ENCODE peak calls at places on chromosome 4, in seven cellular contexts. I is aorta, R is IMR-90, H is sigmoid colon, M is kidney epithelial cell, U is astrocyte of the spinal cord, T is A549. V is an unnamed sample.

GRCh38 chr4:88693792-88694191 is 3.8 kb downstream of the NAP1L5 start:
- DNase-seq in I (peak; percentile 35), R (no peak), H (no peak), M (no peak), U (no peak), T (no peak), V (no peak)

GRCh38 chr4:3683744-3684421 is 82.3 kb upstream of the ADRA2C start:
- DNase-seq in I (peak; percentile 70), R (no peak), H (peak; percentile 48), M (no peak), U (no peak), T (no peak), V (no peak)

GRCh38 chr4:153222162-153222789 is 18.0 kb downstream of the TRIM2 start:
- DNase-seq in I (peak; percentile 85), R (peak; percentile 87), H (peak; percentile 88), M (no peak), U (peak; percentile 78), T (no peak), V (peak; percentile 81)

GRCh38 chr4:89379541-89380035 is 72.0 kb upstream of the GPRIN3 start:
- DNase-seq in I (no peak), R (no peak), H (no peak), M (no peak), U (no peak), T (no peak), V (no peak)

GRCh38 chr4:38752393-38752961 is 30.3 kb downstream of the TLR10 start:
- DNase-seq in I (no peak), R (peak; percentile 66), H (no peak), M (peak; percentile 23), U (peak; percentile 78), T (no peak), V (peak; percentile 44)

GRCh38 chr4:183140911-183141320 is 41.9 kb downstream of the WWC2 start:
- DNase-seq in I (no peak), R (peak; percentile 76), H (no peak), M (no peak), U (peak; percentile 87), T (no peak), V (peak; percentile 97)

GRCh38 chr4:15413010-15413622 is 14.7 kb upstream of the C1QTNF7 start:
- DNase-seq in I (no peak), R (no peak), H (no peak), M (no peak), U (no peak), T (no peak), V (no peak)

GRCh38 chr4:30840571-30840970 is 120.4 kb downstream of the PCDH7 start:
- DNase-seq in I (no peak), R (peak; percentile 59), H (no peak), M (no peak), U (peak; percentile 70), T (no peak), V (no peak)

GRCh38 chr4:5204781-5205180 is 153.5 kb downstream of the STK32B start:
- DNase-seq in I (no peak), R (no peak), H (no peak), M (no peak), U (no peak), T (no peak), V (peak; percentile 51)

GRCh38 chr4:78325244-78326187 is 226.1 kb upstream of the ANXA3 start:
- DNase-seq in I (no peak), R (no peak), H (no peak), M (no peak), U (no peak), T (no peak), V (no peak)

GRCh38 chr4:2833671-2834000 is 10.0 kb upstream of the ADD1 start:
- DNase-seq in I (peak; percentile 61), R (no peak), H (peak; percentile 50), M (no peak), U (no peak), T (no peak), V (no peak)

GRCh38 chr4:5752803-5753184 is 41.8 kb downstream of the EVC start:
- DNase-seq in I (no peak), R (no peak), H (no peak), M (no peak), U (no peak), T (no peak), V (no peak)

GRCh38 chr4:70737006-70737405 is 15.2 kb downstream of the RUFY3 start:
- DNase-seq in I (no peak), R (no peak), H (no peak), M (no peak), U (no peak), T (no peak), V (no peak)

GRCh38 chr4:176238157-176238608 is 30.8 kb downstream of the ASB5 start:
- DNase-seq in I (no peak), R (peak; percentile 87), H (no peak), M (no peak), U (peak; percentile 83), T (no peak), V (peak; percentile 71)

GRCh38 chr4:2787230-2788100 is 5.4 kb upstream of the SH3BP2 start:
- DNase-seq in I (peak; percentile 76), R (no peak), H (peak; percentile 78), M (no peak), U (no peak), T (no peak), V (no peak)

GRCh38 chr4:105135746-105136145 is 10.9 kb upstream of the TET2 start:
- DNase-seq in I (no peak), R (no peak), H (no peak), M (no peak), U (no peak), T (no peak), V (no peak)

GRCh38 chr4:16083217-16084191 is at the start of gene PROM1:
- DNase-seq in I (peak; percentile 77), R (no peak), H (no peak), M (no peak), U (no peak), T (no peak), V (no peak)

GRCh38 chr4:139085141-139085540 is 69.6 kb downstream of the NOCT start:
- DNase-seq in I (no peak), R (peak; percentile 36), H (no peak), M (no peak), U (peak; percentile 29), T (no peak), V (peak; percentile 20)

GRCh38 chr4:32775049-32775448 is 2054.9 kb downstream of the PCDH7 start:
- DNase-seq in I (no peak), R (no peak), H (no peak), M (peak; percentile 5), U (peak; percentile 11), T (no peak), V (no peak)

GRCh38 chr4:173477016-173477415 is 53.0 kb downstream of the HAND2 start:
- DNase-seq in I (no peak), R (no peak), H (no peak), M (no peak), U (peak; percentile 37), T (no peak), V (no peak)

DNA sequence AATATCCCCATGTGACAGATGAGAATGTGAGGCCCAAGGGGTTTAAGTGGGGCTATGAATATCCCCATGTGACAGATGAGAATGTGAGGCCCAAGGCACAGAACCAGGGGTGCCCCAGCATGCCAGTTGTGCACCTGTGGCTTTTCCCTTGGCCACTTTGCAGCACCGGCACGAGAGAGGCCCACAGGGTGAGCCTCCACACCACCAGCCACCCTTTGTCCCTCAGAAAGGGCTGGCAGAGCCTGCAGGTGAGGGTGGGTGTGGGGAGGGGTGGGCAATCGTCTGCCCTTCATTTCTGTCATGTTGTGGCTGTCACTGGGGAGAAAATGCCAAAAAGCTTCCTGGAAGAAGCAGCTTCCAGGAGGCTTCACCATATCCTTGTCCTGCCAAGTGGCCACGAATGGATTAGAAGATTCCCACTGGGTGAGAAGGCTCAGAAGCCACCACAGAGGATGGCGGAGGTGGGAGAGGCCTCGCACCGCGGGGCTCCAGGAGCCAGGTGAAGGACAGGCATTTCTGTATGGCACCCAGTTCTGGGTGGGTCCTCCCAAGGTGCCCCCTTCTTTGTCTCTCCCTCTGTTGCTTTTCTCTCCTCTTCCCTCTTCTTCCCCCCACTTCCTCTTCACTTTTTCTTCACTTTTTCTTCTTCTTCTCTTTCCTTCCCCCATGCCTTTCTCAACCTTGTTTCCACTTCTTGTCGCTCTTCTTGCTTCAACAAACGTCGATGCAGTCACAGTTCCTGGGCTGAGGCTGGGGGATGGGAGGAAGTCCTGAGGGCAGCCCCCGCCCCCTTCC is 469 bp upstream of the GPR78 start:
- DNase-seq in I (no peak), R (no peak), H (peak; percentile 18), M (no peak), U (no peak), T (no peak), V (no peak)
- H3K4me3 ChIP-seq in I (no peak overlapping the region), R (no peak overlapping the region), H (no peak overlapping the region), M (no peak overlapping the region), U (no peak overlapping the region), T (no peak overlapping the region), V (no peak overlapping the region)

GRCh38 chr4:184955636-184956035 is 62.7 kb upstream of the HELT start:
- DNase-seq in I (peak; percentile 17), R (no peak), H (no peak), M (no peak), U (no peak), T (no peak), V (no peak)
- H3K4me3 ChIP-seq in I (no peak overlapping the region), R (no peak overlapping the region), H (no peak overlapping the region), M (no peak overlapping the region), U (no peak overlapping the region), T (no peak overlapping the region), V (no peak overlapping the region)

DNA sequence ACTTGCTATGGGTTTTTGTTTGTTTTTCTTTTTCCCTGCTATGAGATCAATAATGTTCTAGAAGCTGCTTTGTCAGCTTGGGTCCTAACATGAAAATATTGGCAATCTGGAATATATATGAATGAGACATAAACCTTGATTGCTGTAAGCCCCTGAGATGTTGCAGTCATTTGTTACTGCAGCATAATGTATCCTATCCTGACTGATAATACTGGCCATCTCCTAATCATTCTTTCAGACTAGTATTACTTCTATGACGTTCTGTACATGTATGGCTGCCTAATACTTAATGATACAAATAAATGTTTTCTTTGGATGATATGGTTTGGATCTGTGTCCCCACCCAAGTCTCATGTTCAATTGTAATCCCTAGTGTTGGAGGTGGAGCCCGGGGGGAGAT is 19.3 kb upstream of the SLAIN2 start:
- DNase-seq in I (no peak), R (no peak), H (no peak), M (no peak), U (no peak), T (no peak), V (no peak)
- H3K4me3 ChIP-seq in I (no peak overlapping the region), R (no peak overlapping the region), H (no peak overlapping the region), M (no peak overlapping the region), U (no peak overlapping the region), T (no peak overlapping the region), V (no peak overlapping the region)

GRCh38 chr4:27048350-27049100 is 187.9 kb downstream of the STIM2 start:
- DNase-seq in I (no peak), R (peak; percentile 27), H (no peak), M (no peak), U (peak; percentile 49), T (peak; percentile 53), V (peak; percentile 20)
- H3K4me3 ChIP-seq in I (peak overlapping the region; percentile 50), R (peak overlapping the region; percentile 44), H (peak overlapping the region; percentile 43), M (peak overlapping the region; percentile 6), U (peak overlapping the region; percentile 29), T (peak overlapping the region; percentile 28), V (peak overlapping the region; percentile 53)